ENCODE peak calls at places on chromosomes 13 and 19, in ten cellular contexts. K is left colon; O is SW480; Y is HuH-7; B is naive thymus-derived CD8-positive, alpha-beta T cell; Z is stimulated activated CD4-positive, alpha-beta T cell treated with anti-CD3 and anti-CD28 coated beads, Interleukin-1b, Interleukin-23, amount 100 ng/mL, for 24 hours; T is IMR-90; I is Calu3; V is RPMI7951; E is T follicular helper cell. R is an unnamed sample.

GRCh38 chr19:39194832-39195542 is 1.8 kb upstream of the NCCRP1 start:
- DNase-seq in Y (no peak), V (no peak), O (peak; percentile 27), T (no peak), B (no peak), Z (no peak), K (no peak), I (peak; percentile 35), E (no peak), R (no peak)

GRCh38 chr19:36030264-36031148 is 2.2 kb downstream of the CLIP3 start:
- DNase-seq in I (no peak), K (no peak), Z (no peak), T (peak; percentile 53), V (peak; percentile 67), B (no peak), E (no peak), Y (no peak), O (no peak), R (no peak)

GRCh38 chr19:28425431-28425931 is 787.5 kb downstream of the UQCRFS1 start:
- DNase-seq in B (no peak), I (no peak), V (no peak), T (no peak), E (no peak), K (no peak), Y (no peak), Z (no peak), O (no peak), R (no peak)

GRCh38 chr13:50344717-50345116 is 329.5 kb downstream of the KCNRG start:
- DNase-seq in Z (no peak), E (no peak), O (peak; percentile 6), Y (no peak), I (no peak), V (no peak), B (no peak), K (no peak), T (no peak), R (no peak)

GRCh38 chr19:58561373-58562125 is 3.1 kb upstream of the UBE2M start:
- DNase-seq in O (no peak), V (no peak), K (no peak), I (no peak), B (no peak), E (no peak), Y (no peak), Z (no peak), T (no peak), R (no peak)

GRCh38 chr13:105196052-105196451 is 1339.4 kb downstream of the EFNB2 start:
- DNase-seq in B (no peak), T (peak; percentile 58), K (no peak), O (peak; percentile 7), E (no peak), Y (no peak), V (peak; percentile 28), I (no peak), Z (no peak), R (no peak)

GRCh38 chr13:110507678-110508381 is 53.7 kb downstream of the RAB20 start:
- DNase-seq in I (peak; percentile 65), O (peak; percentile 96), E (no peak), B (no peak), K (peak; percentile 90), T (no peak), Y (no peak), V (no peak), Z (no peak), R (no peak)

GRCh38 chr19:57708641-57709354 is at the start of gene ZNF154:
- DNase-seq in E (peak; percentile 22), V (no peak), T (peak; percentile 67), O (no peak), I (no peak), K (peak; percentile 34), B (peak; percentile 42), Y (no peak), Z (no peak), R (no peak)

GRCh38 chr19:40443930-40444180 is 280 bp downstream of the SERTAD3 start:
- DNase-seq in Y (no peak), E (no peak), B (no peak), T (no peak), V (peak; percentile 26), I (no peak), Z (peak; percentile 33), O (no peak), K (no peak), R (no peak)

GRCh38 chr19:29259867-29260281 is 46.9 kb upstream of the UQCRFS1 start:
- DNase-seq in T (no peak), B (no peak), O (no peak), V (no peak), E (no peak), Z (no peak), I (no peak), K (no peak), Y (no peak), R (no peak)

GRCh38 chr13:27194895-27195764 is 23.5 kb upstream of the USP12 start:
- DNase-seq in K (no peak), B (no peak), T (peak; percentile 95), Z (no peak), V (peak; percentile 93), E (no peak), O (peak; percentile 89), Y (no peak), I (peak; percentile 40), R (no peak)

GRCh38 chr19:3852614-3853254 is 16.1 kb downstream of the ZFR2 start:
- DNase-seq in E (peak; percentile 14), K (no peak), I (peak; percentile 84), O (peak; percentile 82), Z (no peak), V (peak; percentile 98), T (peak; percentile 60), Y (peak; percentile 53), B (peak; percentile 41), R (no peak)

GRCh38 chr13:39820606-39821005 is 165.1 kb downstream of the COG6 start:
- DNase-seq in O (no peak), Z (no peak), V (no peak), B (no peak), T (no peak), I (no peak), K (no peak), E (no peak), Y (no peak), R (no peak)

GRCh38 chr13:40598599-40598998 is 67.8 kb downstream of the FOXO1 start:
- DNase-seq in T (no peak), Y (no peak), E (no peak), O (no peak), I (no peak), V (no peak), B (no peak), K (no peak), Z (no peak), R (no peak)

GRCh38 chr13:107351305-107351704 is 783.4 kb upstream of the ARGLU1 start:
- DNase-seq in Y (no peak), T (peak; percentile 62), V (peak; percentile 44), B (no peak), E (no peak), Z (no peak), O (no peak), K (no peak), I (no peak), R (no peak)

GRCh38 chr13:88246239-88246638 is 575.1 kb downstream of the SLITRK5 start:
- DNase-seq in E (no peak), B (no peak), T (no peak), V (no peak), Y (no peak), Z (no peak), I (no peak), O (no peak), K (no peak), R (no peak)

GRCh38 chr19:39157275-39157996 is 31.9 kb downstream of the PAK4 start:
- DNase-seq in O (no peak), V (no peak), Y (no peak), Z (no peak), I (no peak), T (peak; percentile 28), E (no peak), B (no peak), K (no peak), R (no peak)

GRCh38 chr19:35608250-35608649 is 4.3 kb upstream of the HAUS5 start:
- DNase-seq in K (no peak), E (no peak), T (no peak), V (no peak), I (no peak), Y (no peak), Z (no peak), O (no peak), B (no peak), R (no peak)